ENCODE peak calls at places on chromosomes 6 and 20, in ten cellular contexts. One of them, this sample, is unnamed.

GRCh38 chr6:138724015-138724414 is 49.6 kb upstream of the CCDC28A start:
- DNase-seq in activated CD4-positive, alpha-beta T cell treated with anti-CD3 and anti-CD28 coated beads, Interleukin-2, amount 50 U/mL, for 1 hour: no peak
- DNase-seq in activated T-cell treated with anti-CD3 and anti-CD28 coated beads, Interleukin-2, amount 50 U/mL, for 72 hours: no peak
- DNase-seq in NCI-H526 treated with DMSO at 0.1 percent for 48 hours: no peak
- DNase-seq in glomerular endothelial cell: no peak
- DNase-seq in iris pigment epithelial cell: peak
- DNase-seq in cardiac muscle cell: peak
- DNase-seq in heart left ventricle: peak
- DNase-seq in tibial artery: peak
- DNase-seq in globus pallidus: peak
- DNase-seq in this sample: peak

GRCh38 chr20:62318411-62319345 is 15.9 kb downstream of the ADRM1 start:
- DNase-seq in activated CD4-positive, alpha-beta T cell treated with anti-CD3 and anti-CD28 coated beads, Interleukin-2, amount 50 U/mL, for 1 hour: no peak
- DNase-seq in globus pallidus: no peak
- DNase-seq in NCI-H526 treated with DMSO at 0.1 percent for 48 hours: no peak
- DNase-seq in heart left ventricle: no peak
- DNase-seq in tibial artery: no peak
- DNase-seq in activated T-cell treated with anti-CD3 and anti-CD28 coated beads, Interleukin-2, amount 50 U/mL, for 72 hours: peak
- DNase-seq in glomerular endothelial cell: no peak
- DNase-seq in iris pigment epithelial cell: no peak
- DNase-seq in cardiac muscle cell: peak
- DNase-seq in this sample: no peak

GRCh38 chr6:67914419-67914818 is 720.7 kb upstream of the ADGRB3 start:
- DNase-seq in NCI-H526 treated with DMSO at 0.1 percent for 48 hours: no peak
- DNase-seq in cardiac muscle cell: peak
- DNase-seq in glomerular endothelial cell: no peak
- DNase-seq in activated CD4-positive, alpha-beta T cell treated with anti-CD3 and anti-CD28 coated beads, Interleukin-2, amount 50 U/mL, for 1 hour: no peak
- DNase-seq in tibial artery: no peak
- DNase-seq in heart left ventricle: no peak
- DNase-seq in activated T-cell treated with anti-CD3 and anti-CD28 coated beads, Interleukin-2, amount 50 U/mL, for 72 hours: no peak
- DNase-seq in iris pigment epithelial cell: peak
- DNase-seq in globus pallidus: no peak
- DNase-seq in this sample: no peak

GRCh38 chr20:16299892-16300291 is 273.4 kb downstream of the KIF16B start:
- DNase-seq in iris pigment epithelial cell: no peak
- DNase-seq in NCI-H526 treated with DMSO at 0.1 percent for 48 hours: no peak
- DNase-seq in cardiac muscle cell: peak
- DNase-seq in globus pallidus: no peak
- DNase-seq in heart left ventricle: no peak
- DNase-seq in glomerular endothelial cell: no peak
- DNase-seq in activated CD4-positive, alpha-beta T cell treated with anti-CD3 and anti-CD28 coated beads, Interleukin-2, amount 50 U/mL, for 1 hour: no peak
- DNase-seq in activated T-cell treated with anti-CD3 and anti-CD28 coated beads, Interleukin-2, amount 50 U/mL, for 72 hours: no peak
- DNase-seq in tibial artery: no peak
- DNase-seq in this sample: no peak

GRCh38 chr6:101689156-101689555 is 295.6 kb downstream of the GRIK2 start:
- DNase-seq in tibial artery: no peak
- DNase-seq in glomerular endothelial cell: no peak
- DNase-seq in cardiac muscle cell: no peak
- DNase-seq in heart left ventricle: no peak
- DNase-seq in activated CD4-positive, alpha-beta T cell treated with anti-CD3 and anti-CD28 coated beads, Interleukin-2, amount 50 U/mL, for 1 hour: no peak
- DNase-seq in iris pigment epithelial cell: no peak
- DNase-seq in globus pallidus: no peak
- DNase-seq in activated T-cell treated with anti-CD3 and anti-CD28 coated beads, Interleukin-2, amount 50 U/mL, for 72 hours: no peak
- DNase-seq in NCI-H526 treated with DMSO at 0.1 percent for 48 hours: no peak
- DNase-seq in this sample: no peak

GRCh38 chr20:58233881-58234528 is 5.6 kb upstream of the ANKRD60 start:
- DNase-seq in glomerular endothelial cell: no peak
- DNase-seq in cardiac muscle cell: peak
- DNase-seq in iris pigment epithelial cell: no peak
- DNase-seq in heart left ventricle: no peak
- DNase-seq in activated CD4-positive, alpha-beta T cell treated with anti-CD3 and anti-CD28 coated beads, Interleukin-2, amount 50 U/mL, for 1 hour: peak
- DNase-seq in globus pallidus: no peak
- DNase-seq in activated T-cell treated with anti-CD3 and anti-CD28 coated beads, Interleukin-2, amount 50 U/mL, for 72 hours: peak
- DNase-seq in NCI-H526 treated with DMSO at 0.1 percent for 48 hours: no peak
- DNase-seq in tibial artery: no peak
- DNase-seq in this sample: no peak

GRCh38 chr6:158387036-158387435 is 74.8 kb downstream of the TULP4 start:
- DNase-seq in iris pigment epithelial cell: no peak
- DNase-seq in activated CD4-positive, alpha-beta T cell treated with anti-CD3 and anti-CD28 coated beads, Interleukin-2, amount 50 U/mL, for 1 hour: no peak
- DNase-seq in NCI-H526 treated with DMSO at 0.1 percent for 48 hours: no peak
- DNase-seq in activated T-cell treated with anti-CD3 and anti-CD28 coated beads, Interleukin-2, amount 50 U/mL, for 72 hours: no peak
- DNase-seq in cardiac muscle cell: no peak
- DNase-seq in tibial artery: no peak
- DNase-seq in glomerular endothelial cell: no peak
- DNase-seq in globus pallidus: no peak
- DNase-seq in heart left ventricle: no peak
- DNase-seq in this sample: no peak

GRCh38 chr6:74879234-74879633 is 326.6 kb downstream of the COL12A1 start:
- DNase-seq in globus pallidus: no peak
- DNase-seq in activated CD4-positive, alpha-beta T cell treated with anti-CD3 and anti-CD28 coated beads, Interleukin-2, amount 50 U/mL, for 1 hour: no peak
- DNase-seq in glomerular endothelial cell: no peak
- DNase-seq in iris pigment epithelial cell: peak
- DNase-seq in NCI-H526 treated with DMSO at 0.1 percent for 48 hours: no peak
- DNase-seq in activated T-cell treated with anti-CD3 and anti-CD28 coated beads, Interleukin-2, amount 50 U/mL, for 72 hours: no peak
- DNase-seq in heart left ventricle: no peak
- DNase-seq in cardiac muscle cell: peak
- DNase-seq in tibial artery: no peak
- DNase-seq in this sample: no peak

GRCh38 chr6:109867970-109868358 is 110.1 kb upstream of the GPR6 start:
- DNase-seq in activated T-cell treated with anti-CD3 and anti-CD28 coated beads, Interleukin-2, amount 50 U/mL, for 72 hours: no peak
- DNase-seq in heart left ventricle: no peak
- DNase-seq in glomerular endothelial cell: no peak
- DNase-seq in iris pigment epithelial cell: peak
- DNase-seq in NCI-H526 treated with DMSO at 0.1 percent for 48 hours: no peak
- DNase-seq in cardiac muscle cell: peak
- DNase-seq in tibial artery: no peak
- DNase-seq in globus pallidus: no peak
- DNase-seq in activated CD4-positive, alpha-beta T cell treated with anti-CD3 and anti-CD28 coated beads, Interleukin-2, amount 50 U/mL, for 1 hour: no peak
- DNase-seq in this sample: no peak

GRCh38 chr6:4973972-4974885 is 29.6 kb downstream of the RPP40 start:
- DNase-seq in heart left ventricle: no peak
- DNase-seq in tibial artery: peak
- DNase-seq in iris pigment epithelial cell: peak
- DNase-seq in cardiac muscle cell: peak
- DNase-seq in glomerular endothelial cell: no peak
- DNase-seq in activated CD4-positive, alpha-beta T cell treated with anti-CD3 and anti-CD28 coated beads, Interleukin-2, amount 50 U/mL, for 1 hour: no peak
- DNase-seq in globus pallidus: peak
- DNase-seq in activated T-cell treated with anti-CD3 and anti-CD28 coated beads, Interleukin-2, amount 50 U/mL, for 72 hours: no peak
- DNase-seq in NCI-H526 treated with DMSO at 0.1 percent for 48 hours: no peak
- DNase-seq in this sample: peak

GRCh38 chr6:115358616-115359015 is 702.1 kb downstream of the FRK start:
- DNase-seq in iris pigment epithelial cell: no peak
- DNase-seq in glomerular endothelial cell: no peak
- DNase-seq in activated T-cell treated with anti-CD3 and anti-CD28 coated beads, Interleukin-2, amount 50 U/mL, for 72 hours: no peak
- DNase-seq in heart left ventricle: no peak
- DNase-seq in cardiac muscle cell: no peak
- DNase-seq in activated CD4-positive, alpha-beta T cell treated with anti-CD3 and anti-CD28 coated beads, Interleukin-2, amount 50 U/mL, for 1 hour: no peak
- DNase-seq in NCI-H526 treated with DMSO at 0.1 percent for 48 hours: no peak
- DNase-seq in globus pallidus: no peak
- DNase-seq in tibial artery: no peak
- DNase-seq in this sample: no peak

GRCh38 chr6:20688710-20689500 is 154.6 kb downstream of the CDKAL1 start:
- DNase-seq in activated CD4-positive, alpha-beta T cell treated with anti-CD3 and anti-CD28 coated beads, Interleukin-2, amount 50 U/mL, for 1 hour: no peak
- DNase-seq in glomerular endothelial cell: no peak
- DNase-seq in NCI-H526 treated with DMSO at 0.1 percent for 48 hours: no peak
- DNase-seq in tibial artery: no peak
- DNase-seq in activated T-cell treated with anti-CD3 and anti-CD28 coated beads, Interleukin-2, amount 50 U/mL, for 72 hours: no peak
- DNase-seq in globus pallidus: no peak
- DNase-seq in cardiac muscle cell: peak
- DNase-seq in heart left ventricle: no peak
- DNase-seq in iris pigment epithelial cell: peak
- DNase-seq in this sample: no peak

GRCh38 chr6:3164388-3164787 is 7.0 kb upstream of the TUBB2A start:
- DNase-seq in iris pigment epithelial cell: no peak
- DNase-seq in activated CD4-positive, alpha-beta T cell treated with anti-CD3 and anti-CD28 coated beads, Interleukin-2, amount 50 U/mL, for 1 hour: no peak
- DNase-seq in glomerular endothelial cell: no peak
- DNase-seq in globus pallidus: no peak
- DNase-seq in tibial artery: no peak
- DNase-seq in heart left ventricle: no peak
- DNase-seq in activated T-cell treated with anti-CD3 and anti-CD28 coated beads, Interleukin-2, amount 50 U/mL, for 72 hours: no peak
- DNase-seq in NCI-H526 treated with DMSO at 0.1 percent for 48 hours: no peak
- DNase-seq in cardiac muscle cell: no peak
- DNase-seq in this sample: no peak

GRCh38 chr6:90238663-90239542 is 57.7 kb downstream of the BACH2 start:
- DNase-seq in iris pigment epithelial cell: no peak
- DNase-seq in heart left ventricle: no peak
- DNase-seq in glomerular endothelial cell: no peak
- DNase-seq in activated CD4-positive, alpha-beta T cell treated with anti-CD3 and anti-CD28 coated beads, Interleukin-2, amount 50 U/mL, for 1 hour: no peak
- DNase-seq in activated T-cell treated with anti-CD3 and anti-CD28 coated beads, Interleukin-2, amount 50 U/mL, for 72 hours: no peak
- DNase-seq in globus pallidus: no peak
- DNase-seq in cardiac muscle cell: no peak
- DNase-seq in NCI-H526 treated with DMSO at 0.1 percent for 48 hours: no peak
- DNase-seq in tibial artery: no peak
- DNase-seq in this sample: no peak

GRCh38 chr20:24637941-24638340 is 168.5 kb downstream of the SYNDIG1 start:
- DNase-seq in globus pallidus: no peak
- DNase-seq in activated CD4-positive, alpha-beta T cell treated with anti-CD3 and anti-CD28 coated beads, Interleukin-2, amount 50 U/mL, for 1 hour: no peak
- DNase-seq in NCI-H526 treated with DMSO at 0.1 percent for 48 hours: no peak
- DNase-seq in activated T-cell treated with anti-CD3 and anti-CD28 coated beads, Interleukin-2, amount 50 U/mL, for 72 hours: no peak
- DNase-seq in iris pigment epithelial cell: no peak
- DNase-seq in heart left ventricle: no peak
- DNase-seq in cardiac muscle cell: no peak
- DNase-seq in tibial artery: no peak
- DNase-seq in glomerular endothelial cell: no peak
- DNase-seq in this sample: no peak

GRCh38 chr20:42024653-42025052 is 406.5 kb upstream of the CHD6 start:
- DNase-seq in tibial artery: no peak
- DNase-seq in cardiac muscle cell: no peak
- DNase-seq in glomerular endothelial cell: no peak
- DNase-seq in globus pallidus: no peak
- DNase-seq in activated T-cell treated with anti-CD3 and anti-CD28 coated beads, Interleukin-2, amount 50 U/mL, for 72 hours: no peak
- DNase-seq in activated CD4-positive, alpha-beta T cell treated with anti-CD3 and anti-CD28 coated beads, Interleukin-2, amount 50 U/mL, for 1 hour: no peak
- DNase-seq in iris pigment epithelial cell: no peak
- DNase-seq in NCI-H526 treated with DMSO at 0.1 percent for 48 hours: no peak
- DNase-seq in heart left ventricle: no peak
- DNase-seq in this sample: no peak

GRCh38 chr6:158040051-158040803 is 58.6 kb downstream of the SYNJ2 start:
- DNase-seq in activated T-cell treated with anti-CD3 and anti-CD28 coated beads, Interleukin-2, amount 50 U/mL, for 72 hours: peak
- DNase-seq in NCI-H526 treated with DMSO at 0.1 percent for 48 hours: no peak
- DNase-seq in heart left ventricle: peak
- DNase-seq in cardiac muscle cell: peak
- DNase-seq in activated CD4-positive, alpha-beta T cell treated with anti-CD3 and anti-CD28 coated beads, Interleukin-2, amount 50 U/mL, for 1 hour: no peak
- DNase-seq in glomerular endothelial cell: peak
- DNase-seq in globus pallidus: no peak
- DNase-seq in iris pigment epithelial cell: peak
- DNase-seq in tibial artery: peak
- DNase-seq in this sample: peak

GRCh38 chr20:38866265-38867061 is 59.8 kb upstream of the FAM83D start:
- DNase-seq in heart left ventricle: no peak
- DNase-seq in globus pallidus: no peak
- DNase-seq in activated CD4-positive, alpha-beta T cell treated with anti-CD3 and anti-CD28 coated beads, Interleukin-2, amount 50 U/mL, for 1 hour: no peak
- DNase-seq in NCI-H526 treated with DMSO at 0.1 percent for 48 hours: no peak
- DNase-seq in activated T-cell treated with anti-CD3 and anti-CD28 coated beads, Interleukin-2, amount 50 U/mL, for 72 hours: no peak
- DNase-seq in cardiac muscle cell: no peak
- DNase-seq in iris pigment epithelial cell: no peak
- DNase-seq in glomerular endothelial cell: no peak
- DNase-seq in tibial artery: no peak
- DNase-seq in this sample: no peak

GRCh38 chr6:158232445-158233213 is 64.5 kb downstream of the GTF2H5 start:
- DNase-seq in iris pigment epithelial cell: peak
- DNase-seq in tibial artery: peak
- DNase-seq in NCI-H526 treated with DMSO at 0.1 percent for 48 hours: peak
- DNase-seq in activated T-cell treated with anti-CD3 and anti-CD28 coated beads, Interleukin-2, amount 50 U/mL, for 72 hours: peak
- DNase-seq in heart left ventricle: peak
- DNase-seq in activated CD4-positive, alpha-beta T cell treated with anti-CD3 and anti-CD28 coated beads, Interleukin-2, amount 50 U/mL, for 1 hour: peak
- DNase-seq in glomerular endothelial cell: no peak
- DNase-seq in globus pallidus: peak
- DNase-seq in cardiac muscle cell: peak
- DNase-seq in this sample: peak

GRCh38 chr20:32569380-32570305 is 15.5 kb downstream of the NOL4L start:
- DNase-seq in NCI-H526 treated with DMSO at 0.1 percent for 48 hours: no peak
- DNase-seq in activated T-cell treated with anti-CD3 and anti-CD28 coated beads, Interleukin-2, amount 50 U/mL, for 72 hours: no peak
- DNase-seq in glomerular endothelial cell: no peak
- DNase-seq in heart left ventricle: no peak
- DNase-seq in globus pallidus: no peak
- DNase-seq in iris pigment epithelial cell: no peak
- DNase-seq in activated CD4-positive, alpha-beta T cell treated with anti-CD3 and anti-CD28 coated beads, Interleukin-2, amount 50 U/mL, for 1 hour: no peak
- DNase-seq in cardiac muscle cell: no peak
- DNase-seq in tibial artery: no peak
- DNase-seq in this sample: no peak

GRCh38 chr20:57388953-57389694 is 2.1 kb upstream of the RBM38 start:
- DNase-seq in cardiac muscle cell: peak
- DNase-seq in activated T-cell treated with anti-CD3 and anti-CD28 coated beads, Interleukin-2, amount 50 U/mL, for 72 hours: peak
- DNase-seq in glomerular endothelial cell: no peak
- DNase-seq in NCI-H526 treated with DMSO at 0.1 percent for 48 hours: peak
- DNase-seq in heart left ventricle: peak
- DNase-seq in tibial artery: peak
- DNase-seq in iris pigment epithelial cell: peak
- DNase-seq in activated CD4-positive, alpha-beta T cell treated with anti-CD3 and anti-CD28 coated beads, Interleukin-2, amount 50 U/mL, for 1 hour: peak
- DNase-seq in globus pallidus: peak
- DNase-seq in this sample: peak

GRCh38 chr20:51306521-51307358 is 235.8 kb downstream of the NFATC2 start:
- DNase-seq in globus pallidus: peak
- DNase-seq in activated CD4-positive, alpha-beta T cell treated with anti-CD3 and anti-CD28 coated beads, Interleukin-2, amount 50 U/mL, for 1 hour: peak
- DNase-seq in cardiac muscle cell: peak
- DNase-seq in activated T-cell treated with anti-CD3 and anti-CD28 coated beads, Interleukin-2, amount 50 U/mL, for 72 hours: peak
- DNase-seq in NCI-H526 treated with DMSO at 0.1 percent for 48 hours: peak
- DNase-seq in iris pigment epithelial cell: peak
- DNase-seq in heart left ventricle: peak
- DNase-seq in tibial artery: peak
- DNase-seq in glomerular endothelial cell: no peak
- DNase-seq in this sample: peak

GRCh38 chr6:145214570-145214969 is 520.8 kb downstream of the EPM2A start:
- DNase-seq in activated T-cell treated with anti-CD3 and anti-CD28 coated beads, Interleukin-2, amount 50 U/mL, for 72 hours: no peak
- DNase-seq in iris pigment epithelial cell: peak
- DNase-seq in activated CD4-positive, alpha-beta T cell treated with anti-CD3 and anti-CD28 coated beads, Interleukin-2, amount 50 U/mL, for 1 hour: no peak
- DNase-seq in cardiac muscle cell: peak
- DNase-seq in glomerular endothelial cell: peak
- DNase-seq in globus pallidus: no peak
- DNase-seq in tibial artery: no peak
- DNase-seq in NCI-H526 treated with DMSO at 0.1 percent for 48 hours: no peak
- DNase-seq in heart left ventricle: no peak
- DNase-seq in this sample: no peak

GRCh38 chr20:51562334-51563140 is 20.0 kb upstream of the NFATC2 start:
- DNase-seq in globus pallidus: peak
- DNase-seq in glomerular endothelial cell: peak
- DNase-seq in activated CD4-positive, alpha-beta T cell treated with anti-CD3 and anti-CD28 coated beads, Interleukin-2, amount 50 U/mL, for 1 hour: peak
- DNase-seq in NCI-H526 treated with DMSO at 0.1 percent for 48 hours: peak
- DNase-seq in activated T-cell treated with anti-CD3 and anti-CD28 coated beads, Interleukin-2, amount 50 U/mL, for 72 hours: peak
- DNase-seq in iris pigment epithelial cell: peak
- DNase-seq in cardiac muscle cell: peak
- DNase-seq in tibial artery: peak
- DNase-seq in heart left ventricle: peak
- DNase-seq in this sample: peak

GRCh38 chr6:52990342-52990741 is 4.7 kb downstream of the GSTA4 start:
- DNase-seq in iris pigment epithelial cell: peak
- DNase-seq in cardiac muscle cell: no peak
- DNase-seq in activated T-cell treated with anti-CD3 and anti-CD28 coated beads, Interleukin-2, amount 50 U/mL, for 72 hours: peak
- DNase-seq in NCI-H526 treated with DMSO at 0.1 percent for 48 hours: no peak
- DNase-seq in glomerular endothelial cell: no peak
- DNase-seq in globus pallidus: no peak
- DNase-seq in heart left ventricle: no peak
- DNase-seq in activated CD4-positive, alpha-beta T cell treated with anti-CD3 and anti-CD28 coated beads, Interleukin-2, amount 50 U/mL, for 1 hour: no peak
- DNase-seq in tibial artery: no peak
- DNase-seq in this sample: no peak

GRCh38 chr6:78910611-78911134 is 43.3 kb downstream of the IRAK1BP1 start:
- DNase-seq in glomerular endothelial cell: no peak
- DNase-seq in tibial artery: peak
- DNase-seq in NCI-H526 treated with DMSO at 0.1 percent for 48 hours: no peak
- DNase-seq in activated CD4-positive, alpha-beta T cell treated with anti-CD3 and anti-CD28 coated beads, Interleukin-2, amount 50 U/mL, for 1 hour: no peak
- DNase-seq in iris pigment epithelial cell: peak
- DNase-seq in heart left ventricle: peak
- DNase-seq in globus pallidus: no peak
- DNase-seq in activated T-cell treated with anti-CD3 and anti-CD28 coated beads, Interleukin-2, amount 50 U/mL, for 72 hours: peak
- DNase-seq in cardiac muscle cell: peak
- DNase-seq in this sample: peak

GRCh38 chr6:1313364-1313754 is 1.5 kb downstream of the FOXQ1 start:
- DNase-seq in NCI-H526 treated with DMSO at 0.1 percent for 48 hours: no peak
- DNase-seq in heart left ventricle: no peak
- DNase-seq in tibial artery: no peak
- DNase-seq in globus pallidus: no peak
- DNase-seq in iris pigment epithelial cell: no peak
- DNase-seq in glomerular endothelial cell: no peak
- DNase-seq in activated T-cell treated with anti-CD3 and anti-CD28 coated beads, Interleukin-2, amount 50 U/mL, for 72 hours: no peak
- DNase-seq in cardiac muscle cell: no peak
- DNase-seq in activated CD4-positive, alpha-beta T cell treated with anti-CD3 and anti-CD28 coated beads, Interleukin-2, amount 50 U/mL, for 1 hour: no peak
- DNase-seq in this sample: no peak

GRCh38 chr20:57469418-57470211 is 55.3 kb downstream of the CTCFL start:
- DNase-seq in tibial artery: no peak
- DNase-seq in heart left ventricle: peak
- DNase-seq in activated CD4-positive, alpha-beta T cell treated with anti-CD3 and anti-CD28 coated beads, Interleukin-2, amount 50 U/mL, for 1 hour: no peak
- DNase-seq in iris pigment epithelial cell: no peak
- DNase-seq in activated T-cell treated with anti-CD3 and anti-CD28 coated beads, Interleukin-2, amount 50 U/mL, for 72 hours: no peak
- DNase-seq in glomerular endothelial cell: no peak
- DNase-seq in globus pallidus: no peak
- DNase-seq in cardiac muscle cell: no peak
- DNase-seq in NCI-H526 treated with DMSO at 0.1 percent for 48 hours: peak
- DNase-seq in this sample: peak